ENCODE peak calls at places on chromosomes 13 and 19, in four cellular contexts. One of them, this sample, is unnamed.

GRCh38 chr19:15583346-15583745 is 31.7 kb upstream of the CYP4F8 start:
- DNase-seq in H1: no peak
- DNase-seq in SK-N-SH: no peak
- DNase-seq in K562: no peak
- DNase-seq in this sample: no peak

GRCh38 chr13:62629618-62630017 is 1214.0 kb upstream of the PCDH20 start:
- DNase-seq in H1: no peak
- DNase-seq in SK-N-SH: no peak
- DNase-seq in K562: no peak
- DNase-seq in this sample: no peak

GRCh38 chr19:50357178-50358100 is 8.0 kb downstream of the NAPSA start:
- DNase-seq in H1: peak; percentile 56
- DNase-seq in SK-N-SH: peak; percentile 70
- DNase-seq in K562: peak; percentile 70
- DNase-seq in this sample: peak; percentile 86

GRCh38 chr13:34413538-34414210 is 528.4 kb upstream of the NBEA start:
- DNase-seq in H1: no peak
- DNase-seq in SK-N-SH: no peak
- DNase-seq in K562: no peak
- DNase-seq in this sample: no peak

GRCh38 chr13:44879452-44880058 is 109.7 kb downstream of the NUFIP1 start:
- DNase-seq in H1: no peak
- DNase-seq in SK-N-SH: peak; percentile 18
- DNase-seq in K562: no peak
- DNase-seq in this sample: no peak

GRCh38 chr13:39353988-39354387 is 249.0 kb downstream of the LHFPL6 start:
- DNase-seq in H1: no peak
- DNase-seq in SK-N-SH: no peak
- DNase-seq in K562: no peak
- DNase-seq in this sample: no peak

GRCh38 chr19:32971715-32972540 is at the start of the genes CEP89 and FAAP24:
- DNase-seq in H1: peak; percentile 100
- DNase-seq in SK-N-SH: peak; percentile 97
- DNase-seq in K562: peak; percentile 100
- DNase-seq in this sample: peak; percentile 99

GRCh38 chr13:108734676-108735075 is 105.3 kb downstream of the MYO16 start:
- DNase-seq in H1: peak; percentile 3
- DNase-seq in SK-N-SH: no peak
- DNase-seq in K562: no peak
- DNase-seq in this sample: peak; percentile 32

GRCh38 chr19:5800361-5801270 is 4.3 kb upstream of the NRTN start:
- DNase-seq in H1: no peak
- DNase-seq in SK-N-SH: no peak
- DNase-seq in K562: peak; percentile 29
- DNase-seq in this sample: no peak

GRCh38 chr19:50330365-50331078 is 1.3 kb upstream of the KCNC3 start:
- DNase-seq in H1: peak; percentile 70
- DNase-seq in SK-N-SH: peak; percentile 93
- DNase-seq in K562: peak; percentile 84
- DNase-seq in this sample: peak; percentile 96

GRCh38 chr13:27372896-27373295 is 51.5 kb upstream of the GTF3A start:
- DNase-seq in H1: no peak
- DNase-seq in SK-N-SH: no peak
- DNase-seq in K562: no peak
- DNase-seq in this sample: peak; percentile 41

GRCh38 chr13:30071890-30072817 is 221.7 kb upstream of the UBL3 start:
- DNase-seq in H1: no peak
- DNase-seq in SK-N-SH: peak; percentile 37
- DNase-seq in K562: no peak
- DNase-seq in this sample: no peak

GRCh38 chr19:29702161-29702957 is 12.7 kb downstream of the C19orf12 start:
- DNase-seq in H1: no peak
- DNase-seq in SK-N-SH: no peak
- DNase-seq in K562: no peak
- DNase-seq in this sample: no peak
- TF ChIP-seq MAX in H1: no peak
- TF ChIP-seq MAX in SK-N-SH: no peak
- TF ChIP-seq MAX in K562: no peak
- TF ChIP-seq MAX in this sample: no peak

GRCh38 chr19:3171894-3172679 is 6.5 kb upstream of the S1PR4 start:
- DNase-seq in H1: no peak
- DNase-seq in SK-N-SH: no peak
- DNase-seq in K562: no peak
- DNase-seq in this sample: no peak
- TF ChIP-seq TEAD4 in H1: no peak
- TF ChIP-seq TEAD4 in SK-N-SH: no peak
- TF ChIP-seq TEAD4 in K562: no peak
- TF ChIP-seq TEAD4 in this sample: no peak

GRCh38 chr19:44820648-44821609 is 12.0 kb downstream of the BCAM start:
- DNase-seq in H1: no peak
- DNase-seq in SK-N-SH: no peak
- DNase-seq in K562: peak; percentile 32
- DNase-seq in this sample: no peak
- TF ChIP-seq MAX in H1: no peak
- TF ChIP-seq MAX in SK-N-SH: no peak
- TF ChIP-seq MAX in K562: no peak
- TF ChIP-seq MAX in this sample: no peak

DNA sequence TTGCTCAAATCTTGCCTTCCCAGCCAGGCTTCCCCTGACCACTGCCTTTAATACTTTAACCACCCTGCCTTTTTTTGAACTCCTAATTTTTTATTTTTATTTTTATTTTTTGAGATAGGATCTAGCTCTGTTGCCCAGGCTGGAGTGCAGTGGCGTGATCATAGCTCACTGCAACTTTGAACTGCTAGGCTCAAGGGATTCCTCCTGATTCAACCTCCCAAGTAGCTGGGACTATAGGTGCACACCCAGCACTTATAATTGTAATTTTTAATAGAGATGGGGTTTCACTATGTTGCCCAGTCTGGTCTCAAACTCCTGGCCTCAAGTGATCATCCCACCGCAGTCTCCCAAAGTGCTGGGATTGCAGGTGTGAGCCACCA is 21.7 kb upstream of the FBXO27 start:
- DNase-seq in H1: no peak
- DNase-seq in SK-N-SH: no peak
- DNase-seq in K562: no peak
- DNase-seq in this sample: no peak
- TF ChIP-seq TEAD4 in H1: no peak
- TF ChIP-seq TEAD4 in SK-N-SH: no peak
- TF ChIP-seq TEAD4 in K562: no peak
- TF ChIP-seq TEAD4 in this sample: no peak